ENCODE peak calls at places on chromosomes 3 and 15, in four cellular contexts. W is upper lobe of right lung, M is NCI-H748 treated with DMSO at 0.1 percent for 48 hours, Z is fibroblast of mammary gland. N is an unnamed sample.

GRCh38 chr15:98547255-98547654 is 101.1 kb upstream of the IGF1R start:
- DNase-seq in W (no peak), M (no peak), Z (no peak), N (no peak)

GRCh38 chr3:48404440-48405342 is 25.2 kb downstream of the PLXNB1 start:
- DNase-seq in W (no peak), M (no peak), Z (no peak), N (no peak)

GRCh38 chr3:44074181-44074580 is 167.5 kb upstream of the TOPAZ1 start:
- DNase-seq in W (no peak), M (no peak), Z (no peak), N (no peak)

GRCh38 chr3:64987731-64988130 is 299.9 kb upstream of the ADAMTS9 start:
- DNase-seq in W (no peak), M (no peak), Z (no peak), N (no peak)

GRCh38 chr3:69085543-69086132 is 901 bp downstream of the ARL6IP5 start:
- DNase-seq in W (peak), M (no peak), Z (peak), N (no peak)

GRCh38 chr3:113216393-113216792 is 5.0 kb downstream of the BOC start:
- DNase-seq in W (no peak), M (no peak), Z (no peak), N (no peak)

GRCh38 chr3:17195192-17195611 is 310.4 kb downstream of the PLCL2 start:
- DNase-seq in W (no peak), M (no peak), Z (peak), N (no peak)

GRCh38 chr3:31289592-31289991 is 243.1 kb upstream of the STT3B start:
- DNase-seq in W (no peak), M (no peak), Z (no peak), N (no peak)

GRCh38 chr3:136734382-136735070 is 17.7 kb downstream of the STAG1 start:
- DNase-seq in W (no peak), M (no peak), Z (no peak), N (no peak)

GRCh38 chr15:85479071-85479647 is 98.8 kb downstream of the AKAP13 start:
- DNase-seq in W (no peak), M (no peak), Z (peak), N (no peak)

GRCh38 chr15:51121118-51121517 is 26.4 kb upstream of the TNFAIP8L3 start:
- DNase-seq in W (no peak), M (no peak), Z (peak), N (peak)

GRCh38 chr15:74213858-74214284 is 11.3 kb upstream of the STRA6 start:
- DNase-seq in W (no peak), M (no peak), Z (no peak), N (no peak)

GRCh38 chr3:133792171-133792763 is 13.3 kb upstream of the SRPRB start:
- DNase-seq in W (no peak), M (no peak), Z (peak), N (no peak)

GRCh38 chr3:87987952-87988351 is 70.9 kb downstream of the CGGBP1 start:
- DNase-seq in W (no peak), M (no peak), Z (no peak), N (no peak)

GRCh38 chr15:92787116-92787515 is 113.0 kb upstream of the CHD2 start:
- DNase-seq in W (no peak), M (no peak), Z (no peak), N (no peak)

GRCh38 chr3:141789281-141789680 is 26.1 kb downstream of the GRK7 start:
- DNase-seq in W (no peak), M (no peak), Z (no peak), N (no peak)

GRCh38 chr3:152026033-152026556 is 152.7 kb downstream of the SUCNR1 start:
- DNase-seq in W (no peak), M (peak), Z (peak), N (no peak)

GRCh38 chr15:80450811-80451321 is 46.7 kb downstream of the ARNT2 start:
- DNase-seq in W (peak), M (no peak), Z (no peak), N (no peak)

GRCh38 chr15:98085003-98085639 is 124.6 kb downstream of the ARRDC4 start:
- DNase-seq in W (no peak), M (peak), Z (peak), N (peak)

GRCh38 chr15:67537771-67538170 is 4.7 kb upstream of the MAP2K5 start:
- DNase-seq in W (no peak), M (no peak), Z (no peak), N (peak)

GRCh38 chr3:185760550-185760949 is 64.3 kb downstream of the IGF2BP2 start:
- DNase-seq in W (no peak), M (no peak), Z (no peak), N (peak)

GRCh38 chr15:69253156-69253555 is 45.6 kb upstream of the PAQR5 start:
- DNase-seq in W (no peak), M (no peak), Z (peak), N (no peak)

GRCh38 chr15:40782609-40783227 is 12.9 kb downstream of the C15orf62 start:
- DNase-seq in W (peak), M (no peak), Z (no peak), N (peak)

GRCh38 chr15:23403550-23403949 is 43.5 kb downstream of the GOLGA6L2 start:
- DNase-seq in W (no peak), M (no peak), Z (no peak), N (no peak)

GRCh38 chr3:31184257-31185003 is 290.0 kb upstream of the GADL1 start:
- DNase-seq in W (no peak), M (no peak), Z (no peak), N (no peak)

GRCh38 chr3:151697496-151697895 is 36.2 kb upstream of the AADACL2 start:
- DNase-seq in W (no peak), M (no peak), Z (no peak), N (no peak)

N was measured in small intestine.